ENCODE peak calls at places on chromosomes 6 and 20, in seven cellular contexts. J, V, T, Y, C, X and H are unnamed samples.
A peak's percentile ranks its signal among the peaks of the same experiment; 100 is the strongest.

GRCh38 chr6:154370545-154370944 is 13.9 kb upstream of the IPCEF1 start:
- DNase-seq in T (no peak), C (peak; percentile 36), V (peak; percentile 47), J (no peak), X (peak; percentile 52), Y (peak; percentile 54), H (no peak)

GRCh38 chr20:7627734-7628663 is 312.3 kb downstream of the HAO1 start:
- DNase-seq in J (no peak), V (peak; percentile 38), T (no peak), Y (no peak), C (no peak), X (peak; percentile 34), H (no peak)

GRCh38 chr20:13085275-13085674 is 76.5 kb downstream of the SPTLC3 start:
- DNase-seq in V (no peak), T (no peak), X (no peak), Y (no peak), C (no peak), J (no peak), H (peak; percentile 3)

GRCh38 chr20:51400051-51400926 is 142.2 kb downstream of the NFATC2 start:
- DNase-seq in C (no peak), Y (no peak), V (no peak), T (no peak), X (no peak), J (no peak), H (no peak)

GRCh38 chr6:106832766-106833510 is 141.6 kb downstream of the CD24 start:
- DNase-seq in J (no peak), Y (no peak), X (no peak), T (no peak), V (no peak), C (no peak), H (no peak)

GRCh38 chr6:48567016-48567415 is 456.0 kb upstream of the PTCHD4 start:
- DNase-seq in Y (no peak), J (no peak), X (peak; percentile 3), C (no peak), T (no peak), V (peak; percentile 31), H (peak; percentile 4)

GRCh38 chr6:26545617-26546016 is 7.5 kb downstream of the HMGN4 start:
- DNase-seq in T (no peak), V (no peak), J (no peak), X (no peak), Y (no peak), C (no peak), H (no peak)

GRCh38 chr6:35764238-35764896 is 12.0 kb upstream of the CLPSL2 start:
- DNase-seq in V (no peak), X (no peak), C (no peak), Y (peak; percentile 94), T (no peak), J (no peak), H (no peak)

GRCh38 chr6:41442800-41443501 is 103.2 kb upstream of the FOXP4 start:
- DNase-seq in X (peak; percentile 61), Y (peak; percentile 93), J (peak; percentile 51), T (peak; percentile 50), C (peak; percentile 77), V (peak; percentile 70), H (peak; percentile 47)

GRCh38 chr6:33295621-33296369 is 2.9 kb downstream of the RGL2 start:
- DNase-seq in V (no peak), T (no peak), X (no peak), J (no peak), C (no peak), Y (no peak), H (no peak)

GRCh38 chr20:48738399-48739304 is 89.1 kb downstream of the PREX1 start:
- DNase-seq in V (no peak), X (no peak), T (no peak), C (peak; percentile 21), J (no peak), Y (no peak), H (no peak)

GRCh38 chr6:100691972-100692371 is 189.2 kb downstream of the ASCC3 start:
- DNase-seq in J (no peak), T (no peak), C (no peak), V (no peak), Y (no peak), X (no peak), H (no peak)

GRCh38 chr6:221531-222349 is 70.5 kb upstream of the DUSP22 start:
- DNase-seq in V (peak; percentile 45), C (no peak), X (peak; percentile 20), Y (no peak), J (no peak), T (no peak), H (no peak)

GRCh38 chr6:47360388-47360787 is 50.7 kb upstream of the TNFRSF21 start:
- DNase-seq in J (no peak), Y (no peak), V (no peak), X (no peak), T (no peak), C (no peak), H (no peak)

GRCh38 chr6:26447257-26447656 is 7.0 kb downstream of the BTN3A3 start:
- DNase-seq in C (no peak), V (no peak), Y (no peak), T (no peak), J (no peak), X (no peak), H (no peak)

GRCh38 chr20:57400821-57401564 is 9.8 kb downstream of the RBM38 start:
- DNase-seq in J (no peak), X (no peak), V (no peak), T (no peak), C (no peak), Y (no peak), H (no peak)

GRCh38 chr20:13800728-13801134 is 15.9 kb downstream of the NDUFAF5 start:
- DNase-seq in T (peak; percentile 94), X (peak; percentile 91), J (peak; percentile 90), V (peak; percentile 91), C (peak; percentile 55), Y (no peak), H (peak; percentile 82)

GRCh38 chr6:142551145-142551811 is 249.5 kb downstream of the ADGRG6 start:
- DNase-seq in T (no peak), C (no peak), X (peak; percentile 7), Y (peak; percentile 61), J (no peak), V (peak; percentile 17), H (no peak)

GRCh38 chr6:128507337-128508310 is 12.8 kb downstream of the PTPRK start:
- DNase-seq in J (no peak), T (no peak), C (peak; percentile 57), X (peak; percentile 65), V (peak; percentile 76), Y (no peak), H (no peak)

GRCh38 chr20:12591949-12592470 is 416.8 kb upstream of the SPTLC3 start:
- DNase-seq in C (no peak), Y (no peak), V (no peak), X (no peak), T (no peak), J (no peak), H (no peak)

GRCh38 chr6:125434760-125435159 is 133.0 kb upstream of the HDDC2 start:
- DNase-seq in T (no peak), C (no peak), X (no peak), Y (no peak), J (no peak), V (no peak), H (no peak)

GRCh38 chr6:125445054-125445453 is 143.3 kb upstream of the HDDC2 start:
- DNase-seq in V (no peak), Y (no peak), T (no peak), J (no peak), C (no peak), X (no peak), H (no peak)

GRCh38 chr6:125444234-125444949 is 142.6 kb upstream of the HDDC2 start:
- DNase-seq in Y (no peak), V (peak; percentile 40), J (peak; percentile 67), T (peak; percentile 70), C (peak; percentile 9), X (peak; percentile 1), H (no peak)

DNA sequence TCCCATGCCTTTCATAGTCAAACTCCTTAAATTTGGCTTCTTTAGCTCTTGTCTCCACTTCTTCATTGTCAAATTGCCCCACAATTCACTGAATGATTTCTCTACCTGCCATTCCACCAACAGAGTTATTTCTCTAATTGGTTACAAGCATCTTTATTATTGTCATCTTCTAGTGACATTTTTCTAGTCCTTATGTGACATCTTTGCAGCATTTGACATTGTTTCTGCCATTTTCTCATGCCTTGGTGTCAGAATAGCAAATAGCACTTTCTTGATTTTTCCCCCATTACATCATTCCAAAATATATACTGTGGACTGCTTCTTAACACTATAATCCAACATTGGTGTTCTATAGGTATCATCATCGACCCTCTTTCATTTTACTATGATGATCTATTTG is 137.7 kb upstream of the HDDC2 start:
- DNase-seq in V (no peak), T (no peak), Y (no peak), C (no peak), J (no peak), X (no peak), H (no peak)
- H3K4me3 ChIP-seq in V (no peak overlapping the region), T (no peak overlapping the region), Y (no peak overlapping the region), C (no peak overlapping the region), J (no peak overlapping the region), X (no peak overlapping the region), H (no peak overlapping the region)

DNA sequence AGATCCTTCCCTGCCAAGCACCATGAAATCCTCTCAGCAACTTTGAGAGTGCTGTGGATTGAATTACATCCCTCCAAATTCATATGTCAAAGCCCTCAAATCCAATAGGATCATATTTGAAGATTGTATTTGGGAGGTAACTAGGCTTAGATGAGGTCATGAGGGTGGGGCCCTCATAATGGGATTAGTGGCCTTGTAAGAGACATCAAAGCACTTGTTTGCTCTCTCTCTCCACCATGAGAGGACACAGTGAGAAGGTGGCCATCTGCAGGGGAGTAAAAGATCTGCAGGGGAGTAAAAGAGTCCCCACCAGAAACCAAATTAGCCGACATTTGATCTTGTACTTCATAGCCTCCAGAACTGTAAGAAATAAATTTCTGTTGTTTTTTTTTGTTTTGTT is 298.2 kb downstream of the SAMD5 start:
- DNase-seq in T (no peak), Y (peak; percentile 50), V (no peak), C (no peak), J (no peak), X (peak; percentile 3), H (no peak)
- H3K4me3 ChIP-seq in T (no peak overlapping the region), Y (no peak overlapping the region), V (no peak overlapping the region), C (no peak overlapping the region), J (no peak overlapping the region), X (no peak overlapping the region), H (no peak overlapping the region)

GRCh38 chr20:406200-407096 is 1.7 kb upstream of the RBCK1 start:
- DNase-seq in C (no peak), T (no peak), Y (no peak), J (no peak), X (no peak), V (no peak), H (no peak)
- H3K4me3 ChIP-seq in C (no peak overlapping the region), T (no peak overlapping the region), Y (no peak overlapping the region), J (no peak overlapping the region), X (no peak overlapping the region), V (no peak overlapping the region), H (no peak overlapping the region)

GRCh38 chr6:119443993-119444641 is 94.6 kb upstream of the MAN1A1 start:
- DNase-seq in C (no peak), T (no peak), J (no peak), V (no peak), Y (no peak), X (peak; percentile 60), H (no peak)

GRCh38 chr6:119446623-119447008 is 97.1 kb upstream of the MAN1A1 start:
- DNase-seq in C (peak; percentile 16), V (peak; percentile 86), T (no peak), J (no peak), X (peak; percentile 82), Y (no peak), H (peak; percentile 83)

GRCh38 chr6:119444642-119445557 is 95.3 kb upstream of the MAN1A1 start:
- DNase-seq in V (no peak), Y (no peak), J (no peak), T (no peak), C (no peak), X (peak; percentile 35), H (no peak)

GRCh38 chr6:119442776-119443184 is 93.2 kb upstream of the MAN1A1 start:
- DNase-seq in T (no peak), C (no peak), J (no peak), V (no peak), Y (no peak), X (no peak), H (peak; percentile 21)

GRCh38 chr6:119445666-119446622 is 96.4 kb upstream of the MAN1A1 start:
- DNase-seq in Y (peak; percentile 46), J (no peak), V (peak; percentile 92), C (peak; percentile 16), T (no peak), X (peak; percentile 74), H (peak; percentile 39)
- H3K4me3 ChIP-seq in Y (no peak overlapping the region), J (no peak overlapping the region), V (no peak overlapping the region), C (no peak overlapping the region), T (no peak overlapping the region), X (no peak overlapping the region), H (no peak overlapping the region)